ENCODE peak calls at places on chromosome 2, in ten cellular contexts. J is HCT116; D is GM23338; L is NCI-H1092 treated with DMSO at 0.1 percent for 48 hours; Y is activated effector memory CD4-positive, alpha-beta T cell treated with Interleukin-2 at 50 U/mL for 16 hours; F is kidney; N is EL; Z is T-helper 9 cell; Q is adipocyte; W is fibroblast of lung. K is an unnamed sample.

GRCh38 chr2:238484522-238485452 is 58.1 kb downstream of the ASB1 start:
- DNase-seq in L (no peak), Z (no peak), F (no peak), N (no peak), D (no peak), J (no peak), Q (no peak), W (no peak), Y (no peak), K (peak)

GRCh38 chr2:98598781-98599428 is 9.4 kb downstream of the COA5 start:
- DNase-seq in Q (peak), F (no peak), L (no peak), J (no peak), W (peak), Y (no peak), Z (no peak), N (peak), D (no peak), K (no peak)

GRCh38 chr2:99926986-99927385 is 215.4 kb downstream of the AFF3 start:
- DNase-seq in N (peak), J (no peak), Y (no peak), D (no peak), F (no peak), Q (peak), W (peak), Z (no peak), L (no peak), K (peak)

GRCh38 chr2:146068051-146068450 is 1548.1 kb upstream of the ZEB2 start:
- DNase-seq in Y (no peak), Q (no peak), J (no peak), N (no peak), D (no peak), W (peak), L (no peak), Z (no peak), F (no peak), K (no peak)

GRCh38 chr2:196592912-196593881 is 46.3 kb upstream of the CCDC150 start:
- DNase-seq in N (peak), Y (no peak), L (peak), F (peak), Z (no peak), W (peak), Q (peak), J (no peak), D (peak), K (no peak)

GRCh38 chr2:32383858-32384257 is 27.0 kb downstream of the BIRC6 start:
- DNase-seq in Z (no peak), W (no peak), Y (no peak), D (no peak), F (no peak), L (no peak), N (no peak), J (no peak), Q (no peak), K (no peak)

GRCh38 chr2:226002438-226002837 is 602.9 kb downstream of the NYAP2 start:
- DNase-seq in Q (peak), Z (no peak), W (peak), N (peak), D (peak), J (peak), Y (no peak), L (no peak), F (no peak), K (no peak)

GRCh38 chr2:151973901-151974199 is 125.0 kb downstream of the CACNB4 start:
- DNase-seq in L (peak), D (peak), Y (no peak), W (peak), N (peak), J (no peak), Q (peak), Z (no peak), F (no peak), K (no peak)

GRCh38 chr2:10547011-10547410 is 98.9 kb upstream of the ODC1 start:
- DNase-seq in Q (peak), L (no peak), J (no peak), Y (no peak), F (peak), D (no peak), W (peak), Z (no peak), N (peak), K (no peak)

GRCh38 chr2:205387350-205388045 is 294.8 kb upstream of the NRP2 start:
- DNase-seq in W (no peak), Z (no peak), J (no peak), Y (no peak), F (no peak), Q (no peak), L (no peak), D (no peak), N (no peak), K (no peak)

GRCh38 chr2:9769171-9770005 is 73.9 kb upstream of the TAF1B start:
- DNase-seq in N (no peak), D (peak), J (no peak), Z (no peak), F (no peak), L (peak), Q (no peak), W (peak), Y (no peak), K (no peak)

K was measured in esophagus muscularis mucosa.